ENCODE peak calls at places on chromosomes 7 and 10, in eight cellular contexts. V, F, P, D, L, C, O and N are unnamed samples.

GRCh38 chr7:70663680-70664079 is 468.3 kb upstream of the GALNT17 start:
- DNase-seq in P (no peak), F (no peak), L (no peak), D (no peak), C (no peak), V (no peak), O (no peak), N (no peak)

GRCh38 chr10:9296206-9296605 is 1241.7 kb downstream of the GATA3 start:
- DNase-seq in O (no peak), C (no peak), D (no peak), L (no peak), V (no peak), F (no peak), P (no peak), N (no peak)

GRCh38 chr10:75276029-75276872 is 40.5 kb upstream of the COMTD1 start:
- DNase-seq in F (no peak), L (no peak), C (peak), O (peak), D (no peak), V (no peak), P (no peak), N (peak)

GRCh38 chr10:2784766-2785165 is 282.6 kb upstream of the PFKP start:
- DNase-seq in O (no peak), D (no peak), F (no peak), L (no peak), P (no peak), V (no peak), C (no peak), N (no peak)

GRCh38 chr10:122207596-122207995 is 63.5 kb upstream of the BTBD16 start:
- DNase-seq in V (no peak), P (no peak), L (no peak), O (no peak), C (no peak), D (no peak), F (no peak), N (no peak)

GRCh38 chr7:86643478-86644281 is at the start of gene GRM3:
- DNase-seq in F (no peak), P (no peak), D (no peak), C (peak), V (peak), L (no peak), O (no peak), N (no peak)

GRCh38 chr10:49612513-49613159 is 1.2 kb upstream of the CHAT start:
- DNase-seq in L (no peak), D (no peak), P (no peak), O (peak), C (peak), V (no peak), F (no peak), N (peak)

GRCh38 chr7:48360574-48360973 is 189.3 kb downstream of the ABCA13 start:
- DNase-seq in C (no peak), D (no peak), L (no peak), F (peak), O (no peak), V (no peak), P (no peak), N (no peak)